ENCODE peak calls at places on chromosomes 13 and 19, in five cellular contexts. V is COR-L47, Q is GM23248, T is GDM1, X is myocyte. N is an unnamed sample.
A peak's percentile ranks its signal among the peaks of the same experiment; 100 is the strongest.

GRCh38 chr13:33004454-33004853 is 11.8 kb upstream of the KL start:
- DNase-seq in V (peak; percentile 27), Q (peak; percentile 16), T (no peak), X (no peak), N (peak; percentile 9)

GRCh38 chr13:97068146-97068545 is 73.9 kb upstream of the OXGR1 start:
- DNase-seq in V (peak; percentile 93), Q (no peak), T (no peak), X (no peak), N (peak; percentile 54)

GRCh38 chr19:33245948-33246728 is 20.5 kb upstream of the SLC7A10 start:
- DNase-seq in V (no peak), Q (no peak), T (no peak), X (peak; percentile 97), N (no peak)

GRCh38 chr13:92716749-92717148 is 509.9 kb upstream of the GPC6 start:
- DNase-seq in V (no peak), Q (peak; percentile 39), T (no peak), X (peak; percentile 52), N (peak; percentile 31)

GRCh38 chr13:44224433-44225149 is 149.0 kb upstream of the SERP2 start:
- DNase-seq in V (no peak), Q (no peak), T (no peak), X (no peak), N (no peak)

GRCh38 chr19:21127001-21127400 is 14.8 kb upstream of the ZNF431 start:
- DNase-seq in V (no peak), Q (no peak), T (no peak), X (no peak), N (no peak)

GRCh38 chr19:46495789-46496099 is at the start of gene PNMA8B:
- DNase-seq in V (peak; percentile 89), Q (peak; percentile 35), T (no peak), X (no peak), N (peak; percentile 67)

GRCh38 chr13:82698383-82698782 is 1183.9 kb downstream of the SLITRK1 start:
- DNase-seq in V (no peak), Q (peak; percentile 5), T (no peak), X (no peak), N (no peak)

GRCh38 chr13:48194392-48194754 is 38.6 kb upstream of the ITM2B start:
- DNase-seq in V (no peak), Q (peak; percentile 53), T (peak; percentile 30), X (no peak), N (no peak)

GRCh38 chr13:98451676-98452105 is 125.2 kb downstream of the STK24 start:
- DNase-seq in V (no peak), Q (peak; percentile 86), T (no peak), X (peak; percentile 73), N (no peak)

GRCh38 chr13:34926513-34926912 is 15.6 kb upstream of the NBEA start:
- DNase-seq in V (no peak), Q (peak; percentile 71), T (no peak), X (peak; percentile 71), N (peak; percentile 56)

GRCh38 chr19:31154021-31154420 is 195.2 kb downstream of the TSHZ3 start:
- DNase-seq in V (no peak), Q (peak; percentile 24), T (no peak), X (peak; percentile 73), N (no peak)

GRCh38 chr13:51523082-51523518 is 61.2 kb upstream of the WDFY2 start:
- DNase-seq in V (no peak), Q (peak; percentile 90), T (peak; percentile 93), X (peak; percentile 57), N (peak; percentile 38)

GRCh38 chr19:45591004-45591637 is 6.5 kb upstream of the OPA3 start:
- DNase-seq in V (peak; percentile 58), Q (peak; percentile 34), T (peak; percentile 37), X (no peak), N (no peak)

GRCh38 chr19:45790942-45791341 is 1.7 kb downstream of the DMWD start:
- DNase-seq in V (no peak), Q (no peak), T (peak; percentile 72), X (no peak), N (no peak)

GRCh38 chr13:77345150-77345780 is 18.4 kb upstream of the MYCBP2 start:
- DNase-seq in V (no peak), Q (no peak), T (peak; percentile 17), X (no peak), N (no peak)

GRCh38 chr19:805600-806550 is 8.6 kb downstream of the PTBP1 start:
- DNase-seq in V (no peak), Q (no peak), T (no peak), X (no peak), N (no peak)

GRCh38 chr19:17579523-17580244 is 24.2 kb downstream of the COLGALT1 start:
- DNase-seq in V (no peak), Q (peak; percentile 75), T (no peak), X (peak; percentile 24), N (peak; percentile 48)

GRCh38 chr13:50993908-50994307 is 84.3 kb downstream of the RNASEH2B start:
- DNase-seq in V (no peak), Q (peak; percentile 37), T (no peak), X (peak; percentile 8), N (peak; percentile 30)

GRCh38 chr13:43132228-43132627 is 108.8 kb downstream of the DNAJC15 start:
- DNase-seq in V (peak; percentile 47), Q (peak; percentile 27), T (no peak), X (peak; percentile 21), N (peak; percentile 48)

GRCh38 chr13:111898956-111899713 is 167.8 kb upstream of the SOX1 start:
- DNase-seq in V (no peak), Q (no peak), T (no peak), X (no peak), N (peak; percentile 50)

GRCh38 chr19:22140356-22140755 is 56.4 kb downstream of the ZNF676 start:
- DNase-seq in V (no peak), Q (no peak), T (no peak), X (no peak), N (no peak)

GRCh38 chr13:27961227-27962085 is 7.7 kb downstream of the CDX2 start:
- DNase-seq in V (no peak), Q (no peak), T (no peak), X (no peak), N (no peak)

GRCh38 chr19:19385900-19386339 is 19.6 kb upstream of the GATAD2A start:
- DNase-seq in V (no peak), Q (no peak), T (no peak), X (no peak), N (no peak)

GRCh38 chr13:43686557-43686956 is 100.2 kb downstream of the ENOX1 start:
- DNase-seq in V (no peak), Q (peak; percentile 96), T (no peak), X (peak; percentile 78), N (peak; percentile 99)

GRCh38 chr13:50731400-50731799 is 112.1 kb downstream of the DLEU7 start:
- DNase-seq in V (peak; percentile 69), Q (peak; percentile 82), T (peak; percentile 50), X (peak; percentile 70), N (peak; percentile 75)

GRCh38 chr19:38663957-38664502 is 16.6 kb downstream of the ACTN4 start:
- DNase-seq in V (no peak), Q (no peak), T (no peak), X (no peak), N (no peak)

GRCh38 chr13:112965573-112966115 is 3.4 kb upstream of the MCF2L start:
- DNase-seq in V (no peak), Q (no peak), T (no peak), X (no peak), N (no peak)

GRCh38 chr13:111856571-111856970 is 210.4 kb upstream of the SOX1 start:
- DNase-seq in V (no peak), Q (no peak), T (no peak), X (no peak), N (no peak)

GRCh38 chr19:39828015-39828633 is 5.8 kb downstream of the DYRK1B start:
- DNase-seq in V (no peak), Q (no peak), T (no peak), X (no peak), N (no peak)

N was measured in mesenchymal stem cell.